ENCODE peak calls at places on chromosomes 16 and 17, in five cellular contexts. K is upper lobe of right lung, L is OCI-LY7, O is testis, V is neural progenitor cell. W is an unnamed sample.

GRCh38 chr17:59167571-59168001 is 12.0 kb downstream of the PRR11 start:
- DNase-seq in O (no peak), V (no peak), K (no peak), L (no peak), W (no peak)

GRCh38 chr16:62256406-62256805 is 220.2 kb upstream of the CDH8 start:
- DNase-seq in O (no peak), K (no peak), L (no peak), V (peak; percentile 40), W (no peak)

GRCh38 chr17:8393470-8394231 is 4.0 kb downstream of the RNF222 start:
- DNase-seq in K (no peak), O (no peak), L (peak; percentile 71), V (no peak), W (no peak)

GRCh38 chr16:67847064-67847861 is at the start of gene CENPT:
- DNase-seq in O (peak; percentile 70), V (peak; percentile 22), K (peak; percentile 90), L (peak; percentile 77), W (peak; percentile 70)

GRCh38 chr16:24668481-24669001 is 60.9 kb upstream of the TNRC6A start:
- DNase-seq in V (no peak), O (peak; percentile 23), K (no peak), L (no peak), W (no peak)

GRCh38 chr17:43915561-43915960 is 8.2 kb upstream of the MPP2 start:
- DNase-seq in V (no peak), L (no peak), K (no peak), O (no peak), W (no peak)

GRCh38 chr17:3710951-3711383 is 12.7 kb upstream of the HASPIN start:
- DNase-seq in L (peak; percentile 96), O (no peak), K (no peak), V (no peak), W (no peak)

GRCh38 chr16:86573215-86573614 is 5.1 kb upstream of the FOXL1 start:
- DNase-seq in L (no peak), K (no peak), V (no peak), O (no peak), W (no peak)

GRCh38 chr17:81093576-81094223 is 58.7 kb downstream of the BAIAP2 start:
- DNase-seq in V (peak; percentile 18), L (no peak), K (no peak), O (no peak), W (no peak)

GRCh38 chr17:7144203-7144602 is 29.6 kb upstream of the ASGR2 start:
- DNase-seq in K (no peak), V (no peak), O (no peak), L (no peak), W (no peak)

GRCh38 chr17:50758989-50759544 is 8.3 kb downstream of the ANKRD40CL start:
- DNase-seq in K (no peak), L (no peak), O (no peak), V (no peak), W (no peak)

GRCh38 chr17:81529437-81529803 is 1.2 kb downstream of the FSCN2 start:
- DNase-seq in O (no peak), L (no peak), V (no peak), K (no peak), W (no peak)

GRCh38 chr16:48365030-48365600 is 20.1 kb downstream of the SIAH1 start:
- DNase-seq in O (no peak), K (no peak), L (no peak), V (no peak), W (no peak)

GRCh38 chr17:75614006-75614405 is 19.2 kb upstream of the SMIM5 start:
- DNase-seq in V (peak; percentile 47), O (no peak), L (peak; percentile 34), K (no peak), W (no peak)

GRCh38 chr17:79024901-79025737 is 1.1 kb downstream of the C1QTNF1 start:
- DNase-seq in V (no peak), K (peak; percentile 61), L (no peak), O (no peak), W (peak; percentile 44)

GRCh38 chr17:44522883-44523671 is 19.9 kb upstream of the GPATCH8 start:
- DNase-seq in V (peak; percentile 55), K (peak; percentile 85), L (peak; percentile 75), O (peak; percentile 88), W (peak; percentile 66)

GRCh38 chr16:87897563-87898505 is 28.5 kb upstream of the SLC7A5 start:
- DNase-seq in O (no peak), K (no peak), V (no peak), L (peak; percentile 16), W (no peak)

GRCh38 chr17:65332375-65332774 is 195.2 kb downstream of the RGS9 start:
- DNase-seq in K (no peak), O (no peak), V (no peak), L (no peak), W (no peak)

GRCh38 chr16:3659200-3659599 is 4.7 kb downstream of the DNASE1 start:
- DNase-seq in L (no peak), O (no peak), V (no peak), K (no peak), W (no peak)
- H3K36me3 ChIP-seq in L (peaks cover 96% of the 10 kb centered on the region), O (no peaks in the 10 kb centered on the region), V (no peaks in the 10 kb centered on the region), K (peaks cover 78% of the 10 kb centered on the region), W (peaks cover 47% of the 10 kb centered on the region)

GRCh38 chr16:29820730-29821662 is 734 bp downstream of the MVP start:
- DNase-seq in V (no peak), L (no peak), O (peak; percentile 87), K (peak; percentile 91), W (peak; percentile 58)
- H3K4me1 ChIP-seq in V (peaks cover 18% of the 10 kb centered on the region), L (peaks cover 47% of the 10 kb centered on the region), O (peaks cover 63% of the 10 kb centered on the region), K (peaks cover 68% of the 10 kb centered on the region), W (peaks cover 46% of the 10 kb centered on the region)

DNA sequence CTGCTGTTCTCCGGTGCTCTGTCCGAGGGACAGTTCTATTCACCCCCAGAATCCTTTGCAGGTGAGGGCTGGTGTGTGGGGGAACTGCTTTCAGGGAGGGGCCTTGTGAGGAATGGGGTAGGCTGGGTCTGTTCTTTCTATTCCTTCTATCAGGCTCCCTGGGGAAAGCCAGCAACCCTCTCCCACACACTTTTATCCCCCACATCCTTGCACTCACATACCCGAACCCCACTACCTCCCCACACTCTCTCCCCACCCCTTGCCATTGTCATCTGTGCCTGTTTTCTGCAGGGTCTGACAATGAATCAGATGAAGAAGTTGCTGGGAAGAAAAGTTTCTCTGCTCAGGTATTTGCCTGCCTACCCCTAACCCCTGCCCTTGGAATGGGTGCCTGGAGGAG is 6.4 kb upstream of the TCAP start:
- DNase-seq in O (no peak), V (no peak), K (no peak), L (no peak), W (no peak)
- H3K27ac ChIP-seq in O (no peak overlapping the region), V (no peak overlapping the region), K (peak overlapping the region; percentile 80), L (no peak overlapping the region), W (peak overlapping the region; percentile 79)

GRCh38 chr16:89985219-89985618 is 34.0 kb downstream of the DBNDD1 start:
- DNase-seq in V (no peak), L (no peak), O (no peak), K (no peak), W (no peak)

GRCh38 chr16:89984215-89984614 is 35.0 kb downstream of the DBNDD1 start:
- DNase-seq in O (no peak), K (no peak), L (no peak), V (no peak), W (no peak)

GRCh38 chr16:89982318-89982717 is 33.8 kb downstream of the DEF8 start:
- DNase-seq in V (no peak), K (no peak), L (no peak), O (no peak), W (no peak)

GRCh38 chr16:89983550-89983949 is 35.0 kb downstream of the DEF8 start:
- DNase-seq in V (no peak), L (no peak), O (no peak), K (no peak), W (no peak)

DNA sequence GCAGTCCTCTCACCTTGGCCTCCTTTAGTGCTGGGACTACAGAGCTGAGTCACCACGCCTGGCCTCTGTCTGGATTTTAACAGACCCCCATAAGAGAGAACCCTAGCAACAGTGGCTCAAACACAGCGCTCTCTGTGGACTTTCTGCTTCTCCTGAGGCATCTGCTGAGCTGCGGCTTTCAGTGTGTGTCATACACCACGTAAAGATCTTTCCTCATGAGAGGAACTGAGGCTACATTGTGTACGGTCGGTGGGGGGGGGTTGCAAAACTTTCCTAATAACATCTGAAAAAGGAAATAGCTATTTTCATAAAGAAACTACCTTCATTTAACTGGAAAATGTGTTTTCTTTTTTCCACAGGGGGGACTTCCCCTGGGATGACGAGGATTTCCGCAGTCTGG is 32.9 kb downstream of the DEF8 start:
- DNase-seq in O (no peak), V (no peak), L (no peak), K (no peak), W (no peak)
- H3K36me3 ChIP-seq in O (no peaks in the 10 kb centered on the region), V (no peaks in the 10 kb centered on the region), L (peaks cover 87% of the 10 kb centered on the region), K (peaks cover 87% of the 10 kb centered on the region), W (peaks cover 46% of the 10 kb centered on the region)

GRCh38 chr17:36938566-36939058 is 1.3 kb downstream of the LHX1 start:
- DNase-seq in L (no peak), K (no peak), O (no peak), V (peak; percentile 70), W (no peak)
- H3K4me1 ChIP-seq in L (no peaks in the 10 kb centered on the region), K (peaks cover 63% of the 10 kb centered on the region), O (peaks cover 27% of the 10 kb centered on the region), V (peaks cover 48% of the 10 kb centered on the region), W (peaks cover 42% of the 10 kb centered on the region)

GRCh38 chr16:56192644-56192960 is 1.3 kb downstream of the GNAO1 start:
- DNase-seq in V (no peak), O (no peak), L (no peak), K (no peak), W (no peak)

GRCh38 chr16:56191807-56192643 is 736 bp downstream of the GNAO1 start:
- DNase-seq in K (no peak), O (no peak), V (peak; percentile 48), L (no peak), W (no peak)

GRCh38 chr16:56189990-56190902 is 1.0 kb upstream of the GNAO1 start:
- DNase-seq in O (no peak), V (peak; percentile 18), K (no peak), L (no peak), W (no peak)

GRCh38 chr16:56192971-56193936 is 2.0 kb downstream of the GNAO1 start:
- DNase-seq in V (peak; percentile 51), O (no peak), K (no peak), L (no peak), W (no peak)

GRCh38 chr16:56190903-56191806 is at the start of gene GNAO1:
- DNase-seq in K (peak; percentile 76), L (no peak), O (peak; percentile 75), V (peak; percentile 93), W (peak; percentile 72)
- H3K27ac ChIP-seq in K (no peak within 1 kb of the TSS), L (no peak within 1 kb of the TSS), O (peak within 1 kb of the TSS; percentile 92), V (no peak within 1 kb of the TSS), W (peak within 1 kb of the TSS; percentile 27)

GRCh38 chr17:16622540-16623277 is 30.9 kb downstream of the ZNF624 start:
- DNase-seq in V (no peak), O (no peak), K (no peak), L (no peak), W (no peak)
- H3K36me3 ChIP-seq in V (peaks cover 22% of the 10 kb centered on the region), O (no peaks in the 10 kb centered on the region), K (peaks cover 8% of the 10 kb centered on the region), L (peaks cover 31% of the 10 kb centered on the region), W (peaks cover 15% of the 10 kb centered on the region)

W was measured in thyroid gland.